ENCODE peak calls at places on chromosomes 2 and 18, in six cellular contexts. F is GM23338, V is endothelial cell of umbilical vein, D is transverse colon, Z is Panc1, C is stomach. Q is an unnamed sample.

GRCh38 chr2:178895171-178895570 is 87.9 kb upstream of the TTN start:
- DNase-seq in F (no peak), Z (no peak), C (no peak), V (no peak), D (no peak), Q (no peak)

GRCh38 chr18:62518460-62519375 is 4.1 kb upstream of the ZCCHC2 start:
- DNase-seq in V (no peak), D (no peak), Z (no peak), C (no peak), F (no peak), Q (no peak)

GRCh38 chr2:233801357-233802131 is 23.4 kb downstream of the MROH2A start:
- DNase-seq in D (no peak), Z (no peak), F (no peak), V (no peak), C (peak; percentile 14), Q (no peak)

GRCh38 chr2:128477026-128477820 is 158.6 kb upstream of the HS6ST1 start:
- DNase-seq in D (no peak), F (no peak), V (no peak), Z (no peak), C (no peak), Q (no peak)

GRCh38 chr18:9763876-9764605 is 55.9 kb downstream of the RAB31 start:
- DNase-seq in D (no peak), V (no peak), F (no peak), Z (no peak), C (no peak), Q (no peak)

GRCh38 chr2:140085674-140086073 is 1305.5 kb upstream of the NXPH2 start:
- DNase-seq in Z (no peak), C (no peak), F (no peak), D (no peak), V (peak; percentile 1), Q (no peak)

GRCh38 chr2:191038241-191038725 is 24.3 kb upstream of the STAT1 start:
- DNase-seq in F (no peak), C (no peak), D (no peak), Z (no peak), V (peak; percentile 57), Q (no peak)

GRCh38 chr18:3689091-3689490 is 239.1 kb downstream of the TGIF1 start:
- DNase-seq in C (no peak), Z (no peak), D (no peak), V (no peak), F (no peak), Q (no peak)

GRCh38 chr2:193584522-193584938 is 1389.8 kb upstream of the TMEFF2 start:
- DNase-seq in V (peak; percentile 16), F (peak; percentile 65), Z (peak; percentile 5), C (no peak), D (no peak), Q (no peak)

GRCh38 chr2:110157153-110157793 is 41.7 kb upstream of the MALL start:
- DNase-seq in V (peak; percentile 78), Z (peak; percentile 66), C (no peak), F (peak; percentile 55), D (peak; percentile 27), Q (no peak)

GRCh38 chr2:54855434-54855833 is 132.0 kb downstream of the EML6 start:
- DNase-seq in Z (no peak), F (no peak), C (no peak), D (no peak), V (no peak), Q (no peak)

GRCh38 chr2:81658227-81658626 is 1353.7 kb upstream of the LRRTM1 start:
- DNase-seq in F (no peak), V (no peak), D (no peak), C (no peak), Z (peak; percentile 68), Q (no peak)

GRCh38 chr2:161223139-161223732 is 63.0 kb downstream of the TANK start:
- DNase-seq in F (peak; percentile 61), D (no peak), V (peak; percentile 77), C (no peak), Z (peak; percentile 38), Q (no peak)

GRCh38 chr2:85277416-85278158 is 50.2 kb downstream of the TGOLN2 start:
- DNase-seq in V (peak; percentile 49), F (peak; percentile 47), Z (no peak), C (no peak), D (no peak), Q (peak; percentile 75)

GRCh38 chr2:18910843-18911242 is 321.5 kb upstream of the NT5C1B start:
- DNase-seq in Z (no peak), V (no peak), D (no peak), C (no peak), F (peak; percentile 13), Q (no peak)

GRCh38 chr2:202750778-202751427 is 116.1 kb downstream of the FAM117B start:
- DNase-seq in F (no peak), D (no peak), Z (no peak), C (no peak), V (peak; percentile 24), Q (no peak)

GRCh38 chr2:230128943-230129342 is 60.2 kb upstream of the SLC16A14 start:
- DNase-seq in F (no peak), V (no peak), C (no peak), D (peak; percentile 19), Z (no peak), Q (no peak)

GRCh38 chr2:203562283-203562682 is 27.2 kb upstream of the RAPH1 start:
- DNase-seq in Z (no peak), V (no peak), F (no peak), D (no peak), C (no peak), Q (no peak)

GRCh38 chr18:21453512-21453862 is 147.0 kb downstream of the ESCO1 start:
- DNase-seq in V (no peak), Z (no peak), F (no peak), D (no peak), C (no peak), Q (peak; percentile 67)

GRCh38 chr2:191957996-191958860 is 111.3 kb upstream of the CAVIN2 start:
- DNase-seq in D (no peak), F (no peak), Z (no peak), C (no peak), V (peak; percentile 71), Q (no peak)

GRCh38 chr18:8750954-8751415 is 45.6 kb downstream of the MTCL1 start:
- DNase-seq in V (peak; percentile 81), C (no peak), F (no peak), Z (no peak), D (peak; percentile 35), Q (peak; percentile 92)
- TF ChIP-seq POLR2AphosphoS5 in V (peak; percentile 41), C (peak; percentile 77), F (no peak), Z (no peak), D (peak; percentile 93), Q (peak; percentile 98)

GRCh38 chr2:207255565-207255964 is 89.8 kb upstream of the KLF7 start:
- DNase-seq in F (no peak), Z (no peak), V (no peak), C (no peak), D (no peak), Q (no peak)
- H3K4me1 ChIP-seq in F (peaks cover 17% of the 10 kb centered on the region), Z (peaks cover 7% of the 10 kb centered on the region), V (peaks cover 35% of the 10 kb centered on the region), C (peaks cover 23% of the 10 kb centered on the region), D (peaks cover 10% of the 10 kb centered on the region), Q (peaks cover 84% of the 10 kb centered on the region)

DNA sequence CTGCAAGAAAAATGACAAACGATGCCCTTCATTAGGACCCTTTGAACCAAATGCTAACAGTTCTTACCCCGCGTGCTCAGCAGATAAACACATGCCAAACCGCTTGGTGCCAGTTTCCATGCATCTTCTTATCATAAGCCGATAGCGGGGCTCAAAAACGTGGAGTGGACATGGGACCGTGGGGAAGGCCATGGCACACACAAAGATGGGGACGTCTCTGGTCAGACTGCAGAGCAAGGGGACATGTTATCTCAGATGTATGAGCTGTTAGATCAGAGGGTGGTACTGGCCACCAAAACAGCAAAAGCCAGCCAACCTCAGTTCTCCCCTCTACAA is 28.2 kb downstream of the LONRF2 start:
- DNase-seq in Z (no peak), V (no peak), C (no peak), D (no peak), F (no peak), Q (no peak)
- H3K27ac ChIP-seq in Z (peak overlapping the region; percentile 92), V (no peak overlapping the region), C (no peak overlapping the region), D (no peak overlapping the region), F (no peak overlapping the region), Q (no peak overlapping the region)

GRCh38 chr2:241746084-241746483 is 11.7 kb downstream of the D2HGDH start:
- DNase-seq in Z (no peak), C (no peak), D (no peak), F (no peak), V (no peak), Q (no peak)
- TF ChIP-seq POLR2AphosphoS5 in Z (no peak), C (no peak), D (no peak), F (no peak), V (no peak), Q (no peak)

DNA sequence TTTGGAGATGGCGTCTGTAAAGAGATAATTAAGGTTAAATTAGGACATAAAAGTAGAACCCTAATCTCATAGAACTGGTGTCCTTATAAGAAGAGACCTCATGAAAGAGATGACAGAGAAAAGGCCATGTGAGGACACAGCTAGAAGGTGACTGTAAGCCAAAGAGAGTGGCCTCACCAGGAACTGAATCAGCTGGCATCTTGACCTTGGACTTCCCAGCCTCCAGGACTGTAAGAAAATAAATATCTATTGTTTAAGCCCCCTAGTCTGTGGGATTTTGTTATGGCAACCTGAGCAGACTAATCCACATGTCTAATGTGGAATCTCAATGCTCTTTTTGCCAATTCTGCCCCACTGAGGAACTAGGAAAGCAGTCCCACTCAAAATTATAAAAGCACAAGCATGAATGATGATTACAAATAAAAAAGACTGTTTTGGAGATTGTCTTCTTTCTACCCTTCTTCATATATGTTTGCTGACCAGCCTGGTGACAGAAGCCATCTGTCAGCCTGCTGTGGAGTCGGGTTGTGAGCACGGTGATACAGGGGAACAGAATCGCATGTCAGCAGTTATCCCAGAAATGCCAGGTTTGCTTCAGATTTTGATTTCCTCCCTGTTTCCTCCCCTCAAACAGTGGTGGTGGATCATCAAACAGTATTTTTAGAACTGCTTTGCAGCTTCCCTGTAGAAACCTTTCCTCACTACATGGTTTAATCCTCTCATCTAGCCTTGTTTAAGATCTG is 54.2 kb downstream of the INPP4A start:
- DNase-seq in F (no peak), D (no peak), Z (no peak), V (peak; percentile 89), C (no peak), Q (no peak)
- H3K4me1 ChIP-seq in F (peaks cover 13% of the 10 kb centered on the region), D (peaks cover 6% of the 10 kb centered on the region), Z (no peaks in the 10 kb centered on the region), V (peaks cover 16% of the 10 kb centered on the region), C (peaks cover 9% of the 10 kb centered on the region), Q (peaks cover 46% of the 10 kb centered on the region)

GRCh38 chr2:219245148-219245898 is at the start of the genes GLB1L and STK16:
- DNase-seq in F (peak; percentile 98), V (peak; percentile 91), Z (peak; percentile 62), D (peak; percentile 96), C (peak; percentile 96), Q (peak; percentile 97)

GRCh38 chr2:219245899-219246230 is 586 bp downstream of the STK16 start:
- DNase-seq in C (no peak), D (no peak), F (peak; percentile 11), Z (no peak), V (no peak), Q (no peak)

GRCh38 chr2:219246559-219246958 is 1.3 kb downstream of the STK16 start:
- DNase-seq in V (no peak), C (no peak), Z (no peak), F (no peak), D (no peak), Q (no peak)

GRCh38 chr2:219243291-219243761 is 1.9 kb downstream of the GLB1L start:
- DNase-seq in C (no peak), Z (no peak), V (peak; percentile 15), F (peak; percentile 54), D (peak; percentile 56), Q (peak; percentile 81)

DNA sequence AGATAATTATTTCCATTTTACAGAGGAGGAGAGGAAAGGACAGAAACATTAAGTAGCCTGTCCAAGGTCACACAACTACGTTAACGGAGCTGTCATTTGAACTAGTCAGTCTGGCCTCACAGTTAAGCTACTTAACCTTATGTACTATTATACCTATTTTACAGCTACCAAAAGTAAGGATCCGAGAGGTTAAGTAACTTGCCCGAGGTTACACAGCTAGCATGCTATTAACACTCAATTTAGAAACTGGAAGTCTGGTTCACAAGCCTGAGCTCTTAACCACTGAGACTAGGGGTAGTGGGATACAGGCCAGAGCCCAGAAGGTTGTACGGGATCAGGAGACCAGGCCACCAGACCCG is 476 bp downstream of the GLB1L start:
- DNase-seq in V (no peak), D (no peak), Z (no peak), F (no peak), C (no peak), Q (no peak)
- H3K27ac ChIP-seq in V (peak overlapping the region; percentile 92), D (peak overlapping the region; percentile 94), Z (peak overlapping the region; percentile 81), F (no peak overlapping the region), C (peak overlapping the region; percentile 97), Q (peak overlapping the region; percentile 92)

Q was measured in sigmoid colon.